ENCODE peak calls at places on chromosomes 16 and 17, in nine cellular contexts. X is activated naive CD8-positive, alpha-beta T cell treated with anti-CD3 and anti-CD28 coated beads for 36 hours; G is Calu3; C is BJ; E is hepatic stellate cell; N is RPMI7951; T is stimulated activated CD8-positive, alpha-beta memory T cell treated with anti-CD3 and anti-CD28 coated beads, Interleukin-4, amount 100 ng/mL, for 24 hours; Q is EL; D is adrenal gland. L is an unnamed sample.

GRCh38 chr16:5502944-5503343 is 405.3 kb upstream of the EEF2KMT start:
- DNase-seq in X (no peak), G (no peak), C (no peak), E (no peak), N (no peak), T (no peak), Q (no peak), D (no peak), L (no peak)

GRCh38 chr16:52861614-52862022 is 191.1 kb downstream of the CHD9NB start:
- DNase-seq in X (no peak), G (peak), C (no peak), E (no peak), N (peak), T (no peak), Q (no peak), D (no peak), L (no peak)

GRCh38 chr17:65198653-65199382 is 61.6 kb downstream of the RGS9 start:
- DNase-seq in X (no peak), G (no peak), C (no peak), E (peak), N (peak), T (no peak), Q (peak), D (peak), L (no peak)

GRCh38 chr17:18315498-18316360 is 636 bp downstream of the SMCR8 start:
- DNase-seq in X (no peak), G (no peak), C (no peak), E (no peak), N (no peak), T (no peak), Q (no peak), D (no peak), L (no peak)

GRCh38 chr17:78330570-78331224 is 29.2 kb downstream of the SOCS3 start:
- DNase-seq in X (no peak), G (peak), C (no peak), E (no peak), N (peak), T (no peak), Q (peak), D (no peak), L (no peak)

GRCh38 chr16:20415541-20415940 is 6.2 kb downstream of the ACSM5 start:
- DNase-seq in X (no peak), G (no peak), C (no peak), E (no peak), N (peak), T (no peak), Q (no peak), D (no peak), L (no peak)

GRCh38 chr17:75146597-75146996 is 7.7 kb downstream of the JPT1 start:
- DNase-seq in X (no peak), G (no peak), C (no peak), E (no peak), N (no peak), T (no peak), Q (no peak), D (no peak), L (no peak)

GRCh38 chr17:76139801-76140660 is 1.0 kb downstream of the FOXJ1 start:
- DNase-seq in X (peak), G (no peak), C (no peak), E (no peak), N (no peak), T (peak), Q (no peak), D (no peak), L (no peak)

GRCh38 chr17:48718162-48718780 is 4.0 kb downstream of the PRAC1 start:
- DNase-seq in X (no peak), G (no peak), C (no peak), E (no peak), N (peak), T (no peak), Q (no peak), D (no peak), L (no peak)